ENCODE peak calls at places on chromosome 2, in seven cellular contexts. U is cardiac muscle cell, E is endodermal cell, P is body of pancreas, B is HCT116, Y is foreskin fibroblast, Z is AG04449. S is an unnamed sample.

GRCh38 chr2:6554403-6554802 is 311.3 kb downstream of the CMPK2 start:
- DNase-seq in U (no peak), E (no peak), P (no peak), B (no peak), Y (no peak), Z (no peak), S (no peak)

GRCh38 chr2:214960677-214961076 is 151.2 kb upstream of the BARD1 start:
- DNase-seq in U (no peak), E (no peak), P (no peak), B (no peak), Y (peak), Z (no peak), S (no peak)

GRCh38 chr2:241616168-241617125 is 20.5 kb downstream of the THAP4 start:
- DNase-seq in U (no peak), E (peak), P (no peak), B (no peak), Y (no peak), Z (no peak), S (no peak)

GRCh38 chr2:213152065-213152794 is 818 bp upstream of the IKZF2 start:
- DNase-seq in U (peak), E (peak), P (peak), B (peak), Y (peak), Z (no peak), S (peak)

GRCh38 chr2:63049291-63050185 is 1.1 kb upstream of the OTX1 start:
- DNase-seq in U (no peak), E (peak), P (no peak), B (no peak), Y (peak), Z (no peak), S (no peak)

GRCh38 chr2:234863043-234863934 is 88.5 kb upstream of the SH3BP4 start:
- DNase-seq in U (no peak), E (peak), P (peak), B (peak), Y (peak), Z (no peak), S (no peak)

GRCh38 chr2:443211-443610 is 155.3 kb upstream of the ALKAL2 start:
- DNase-seq in U (no peak), E (no peak), P (no peak), B (no peak), Y (no peak), Z (no peak), S (no peak)

GRCh38 chr2:228628682-228629081 is 447.2 kb upstream of the SPHKAP start:
- DNase-seq in U (no peak), E (no peak), P (no peak), B (no peak), Y (peak), Z (no peak), S (no peak)

GRCh38 chr2:9110893-9111569 is 95.6 kb upstream of the ASAP2 start:
- DNase-seq in U (peak), E (peak), P (no peak), B (no peak), Y (no peak), Z (no peak), S (no peak)

GRCh38 chr2:76760367-76760704 is 761.8 kb downstream of the LRRTM4 start:
- DNase-seq in U (no peak), E (no peak), P (no peak), B (no peak), Y (no peak), Z (no peak), S (no peak)

GRCh38 chr2:234961784-234962183 is 10.0 kb downstream of the SH3BP4 start:
- DNase-seq in U (no peak), E (peak), P (no peak), B (no peak), Y (no peak), Z (no peak), S (no peak)

GRCh38 chr2:110807520-110807919 is 75.1 kb downstream of the ACOXL start:
- DNase-seq in U (no peak), E (no peak), P (no peak), B (no peak), Y (peak), Z (no peak), S (peak)

DNA sequence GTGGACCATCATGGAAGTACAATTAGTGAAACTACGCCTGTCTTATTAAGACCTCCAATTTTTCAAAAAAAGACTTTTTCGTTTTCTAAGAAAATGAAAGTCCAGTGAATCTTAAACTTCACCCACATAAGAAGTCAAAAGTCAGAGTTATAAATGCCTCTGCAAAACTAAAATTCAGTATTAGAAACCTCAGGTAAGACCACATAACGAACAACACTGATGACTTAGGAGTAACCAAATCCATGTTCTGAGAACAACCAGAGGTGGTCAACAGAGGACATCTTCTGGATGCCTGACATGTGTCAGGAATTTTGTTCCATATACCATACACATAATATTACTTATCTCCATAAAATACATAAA is 62.4 kb downstream of the RPL31 start:
- DNase-seq in U (no peak), E (no peak), P (no peak), B (no peak), Y (no peak), Z (no peak), S (no peak)
- H3K4me3 ChIP-seq in U (no peak), E (no peak), P (no peak), B (no peak), Y (no peak), Z (no peak), S (no peak)

DNA sequence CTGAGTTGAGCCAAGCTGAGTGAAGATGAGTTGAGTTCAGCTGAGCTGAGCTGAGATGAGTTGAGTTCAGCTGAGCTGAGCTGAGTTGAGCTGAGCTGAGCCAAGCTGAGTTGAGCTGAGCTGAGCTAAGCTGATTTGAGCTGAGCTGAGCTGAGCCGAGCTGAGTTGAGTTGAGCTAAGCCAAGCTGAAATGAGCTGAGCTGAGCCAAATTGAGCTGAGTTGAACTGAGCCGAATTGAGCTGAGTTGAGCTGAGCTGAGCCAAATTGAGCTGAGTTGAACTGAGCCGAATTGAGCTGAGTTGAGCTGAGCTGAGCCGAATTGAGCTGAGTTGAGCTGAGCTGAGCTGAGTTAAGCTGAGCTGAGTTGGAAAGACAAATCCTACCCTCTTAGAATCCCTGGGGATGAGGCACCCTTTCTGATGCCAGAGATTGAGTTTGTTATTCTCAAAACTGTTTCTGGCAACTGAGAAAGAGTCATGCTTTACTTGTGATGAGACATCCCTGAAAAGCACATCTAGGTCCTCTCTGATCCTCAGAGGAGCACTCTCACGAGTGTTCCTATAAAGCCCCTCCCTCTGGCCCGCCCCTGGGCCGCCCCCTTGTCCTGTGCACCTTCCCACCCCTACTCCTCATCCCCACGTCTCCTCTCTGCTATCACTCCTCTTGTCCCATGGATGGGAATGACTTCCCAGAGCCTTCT is 116.5 kb downstream of the MCFD2 start:
- DNase-seq in U (no peak), E (peak), P (no peak), B (no peak), Y (peak), Z (no peak), S (no peak)
- H3K4me3 ChIP-seq in U (no peak), E (no peak), P (no peak), B (no peak), Y (no peak), Z (no peak), S (no peak)

GRCh38 chr2:68366083-68366560 is 1.0 kb downstream of the PLEK start:
- DNase-seq in U (no peak), E (no peak), P (peak), B (no peak), Y (no peak), Z (no peak), S (no peak)
- H3K4me3 ChIP-seq in U (no peak), E (no peak), P (no peak), B (no peak), Y (no peak), Z (no peak), S (no peak)

GRCh38 chr2:133431289-133431688 is 137.0 kb downstream of the NCKAP5 start:
- DNase-seq in U (no peak), E (no peak), P (no peak), B (no peak), Y (no peak), Z (no peak), S (no peak)

GRCh38 chr2:133438026-133438425 is 130.2 kb downstream of the NCKAP5 start:
- DNase-seq in U (no peak), E (no peak), P (no peak), B (no peak), Y (no peak), Z (no peak), S (no peak)

GRCh38 chr2:133433455-133434451 is 134.5 kb downstream of the NCKAP5 start:
- DNase-seq in U (no peak), E (no peak), P (no peak), B (no peak), Y (no peak), Z (no peak), S (no peak)

GRCh38 chr2:133439281-133439920 is 128.9 kb downstream of the NCKAP5 start:
- DNase-seq in U (no peak), E (no peak), P (no peak), B (no peak), Y (no peak), Z (no peak), S (no peak)

DNA sequence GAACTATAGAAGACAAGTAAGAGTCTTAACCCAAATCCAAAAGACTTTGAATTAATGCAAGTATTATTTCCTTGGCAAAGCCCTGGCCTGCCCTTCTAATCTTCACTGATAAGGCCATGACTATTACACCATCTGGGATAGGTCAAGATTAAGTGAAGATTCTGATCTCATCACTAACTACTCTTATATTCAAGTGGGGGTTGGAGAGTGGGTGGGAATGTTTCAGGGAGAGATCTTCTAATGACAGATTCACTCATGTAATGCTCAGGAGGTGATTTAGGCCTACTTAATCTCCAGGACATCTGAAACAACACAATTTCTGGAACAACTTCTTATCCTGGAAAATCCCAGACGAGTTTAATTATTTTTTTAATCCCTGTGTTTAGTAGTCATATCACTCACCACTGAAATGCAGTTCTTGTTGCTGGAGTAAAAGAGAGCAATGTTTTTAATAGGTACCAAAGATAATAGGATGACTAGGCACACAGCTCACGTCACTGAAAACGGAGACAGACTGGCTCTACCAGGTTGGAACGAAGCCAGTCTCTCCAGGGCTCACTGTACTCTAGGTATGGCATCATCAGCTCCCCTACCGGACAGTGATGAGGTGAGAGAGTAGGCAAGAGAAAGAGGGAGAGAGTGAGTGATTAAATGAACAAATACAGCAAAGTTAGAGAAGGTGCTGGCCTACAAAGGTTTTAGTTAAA is 133.1 kb downstream of the NCKAP5 start:
- DNase-seq in U (no peak), E (no peak), P (peak), B (no peak), Y (no peak), Z (peak), S (peak)
- H3K4me3 ChIP-seq in U (no peak), E (no peak), P (no peak), B (no peak), Y (no peak), Z (no peak), S (no peak)

DNA sequence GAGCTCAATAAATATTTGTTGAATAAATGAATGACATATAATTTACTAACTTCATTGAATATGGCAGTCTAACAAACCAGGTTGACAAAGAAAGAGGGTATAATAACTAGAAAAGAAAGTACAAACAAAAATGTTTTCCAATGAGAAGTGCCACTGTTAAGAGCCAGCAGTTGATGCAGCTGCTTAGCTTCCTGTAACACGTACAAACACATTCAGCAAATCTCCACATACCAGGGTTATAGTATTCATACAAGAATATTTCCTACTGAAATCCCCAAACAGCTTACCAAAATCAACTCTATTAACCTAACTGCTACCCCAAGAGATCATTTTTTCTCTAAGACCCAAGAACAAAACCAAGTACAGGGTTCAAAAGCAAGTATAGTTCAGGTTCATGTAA is 77.7 kb downstream of the THADA start:
- DNase-seq in U (no peak), E (no peak), P (no peak), B (no peak), Y (peak), Z (no peak), S (no peak)
- H3K4me3 ChIP-seq in U (no peak), E (no peak), P (no peak), B (no peak), Y (no peak), Z (no peak), S (no peak)

DNA sequence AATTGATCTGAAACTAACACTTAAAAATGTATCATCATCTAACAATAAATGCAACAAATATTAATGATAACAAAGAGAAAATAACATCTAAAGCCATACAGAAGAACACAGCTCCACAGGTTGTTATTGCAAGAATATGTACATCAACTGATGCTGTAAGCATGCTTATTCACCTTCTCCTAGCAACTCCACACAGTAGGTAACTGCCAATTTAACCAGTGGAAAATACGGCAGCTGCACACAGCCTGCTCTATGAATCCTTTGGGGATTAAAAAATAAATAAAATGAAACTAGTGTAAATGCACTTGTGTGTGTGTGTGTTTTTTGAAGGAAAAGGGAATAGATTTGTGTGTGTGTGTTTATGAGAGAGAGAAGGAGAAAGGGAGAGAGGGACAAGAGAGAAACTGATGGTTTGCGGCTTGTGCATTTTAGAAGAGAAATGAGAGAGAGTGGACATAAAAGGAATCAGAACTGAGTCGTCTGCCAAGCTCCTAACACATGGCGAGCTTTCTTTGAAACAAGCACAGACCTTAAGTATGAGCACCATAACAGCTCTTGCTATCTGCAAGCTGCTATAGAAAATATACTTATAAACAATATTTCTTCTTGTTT is 96.2 kb upstream of the PDE1A start:
- DNase-seq in U (no peak), E (no peak), P (no peak), B (no peak), Y (peak), Z (no peak), S (no peak)
- H3K4me3 ChIP-seq in U (no peak), E (no peak), P (no peak), B (no peak), Y (peak), Z (no peak), S (no peak)

DNA sequence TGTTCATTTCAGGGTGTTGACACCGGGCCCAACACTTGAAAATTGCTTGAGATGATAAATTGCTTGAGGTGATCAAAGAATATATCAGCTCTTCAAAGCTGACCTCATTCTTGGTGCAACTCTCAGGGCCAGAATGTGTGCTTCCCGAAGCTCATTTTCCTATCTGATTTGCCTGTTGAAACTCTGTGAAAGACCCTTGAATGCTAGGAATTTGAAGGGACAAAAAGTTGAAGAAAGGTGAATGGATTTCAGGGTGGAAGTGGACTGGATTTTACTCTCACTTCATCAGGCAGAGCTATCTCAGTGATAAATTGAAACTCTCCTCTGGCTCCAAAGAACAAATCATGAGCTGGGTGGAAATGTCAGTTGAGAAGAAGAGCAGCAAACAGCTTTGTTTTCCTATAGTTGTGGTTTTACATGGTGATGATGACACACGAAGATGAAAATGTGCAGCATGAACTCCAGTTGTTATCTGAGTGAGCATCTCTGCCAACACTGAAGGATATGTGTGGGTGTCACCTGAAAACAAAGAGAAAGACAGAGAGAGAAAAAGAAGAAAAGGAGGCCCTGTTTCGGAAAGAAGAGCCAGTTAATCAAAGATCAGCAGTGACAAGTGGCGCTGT is 34.4 kb downstream of the CD28 start:
- DNase-seq in U (no peak), E (no peak), P (no peak), B (no peak), Y (peak), Z (no peak), S (peak)
- H3K4me3 ChIP-seq in U (no peak), E (no peak), P (no peak), B (no peak), Y (no peak), Z (no peak), S (no peak)

GRCh38 chr2:203880557-203881125 is 13.1 kb downstream of the CTLA4 start:
- DNase-seq in U (no peak), E (peak), P (no peak), B (no peak), Y (no peak), Z (no peak), S (no peak)

GRCh38 chr2:203875471-203875870 is 7.9 kb downstream of the CTLA4 start:
- DNase-seq in U (no peak), E (no peak), P (no peak), B (no peak), Y (no peak), Z (no peak), S (no peak)

GRCh38 chr2:203873921-203874631 is 6.5 kb downstream of the CTLA4 start:
- DNase-seq in U (no peak), E (no peak), P (peak), B (no peak), Y (no peak), Z (no peak), S (no peak)

GRCh38 chr2:203876328-203876727 is 8.8 kb downstream of the CTLA4 start:
- DNase-seq in U (no peak), E (no peak), P (no peak), B (no peak), Y (no peak), Z (no peak), S (no peak)

DNA sequence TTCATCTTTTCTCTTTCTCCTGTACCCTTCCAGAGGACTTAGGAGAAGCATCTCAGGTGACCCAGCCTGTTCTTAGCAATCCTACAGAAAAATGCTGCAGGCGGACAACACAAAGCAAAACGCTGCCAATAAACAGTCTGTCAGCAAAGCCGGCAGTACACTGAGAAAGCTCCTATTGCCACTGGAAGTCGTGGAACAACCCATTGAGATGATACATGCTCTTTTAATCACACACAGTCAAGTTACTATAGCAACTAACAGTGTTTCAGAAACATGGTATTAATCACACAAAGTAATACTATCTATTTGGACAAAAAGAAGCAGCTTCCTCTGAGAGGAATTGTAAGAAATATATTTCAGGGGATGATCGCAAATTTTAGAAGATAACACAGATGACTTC is 10.5 kb downstream of the CTLA4 start:
- DNase-seq in U (no peak), E (no peak), P (no peak), B (no peak), Y (peak), Z (no peak), S (no peak)
- H3K4me3 ChIP-seq in U (no peak), E (no peak), P (no peak), B (no peak), Y (no peak), Z (no peak), S (no peak)

GRCh38 chr2:171143670-171144062 is 17.0 kb downstream of the TLK1 start:
- DNase-seq in U (no peak), E (no peak), P (no peak), B (no peak), Y (no peak), Z (no peak), S (no peak)
- H3K4me3 ChIP-seq in U (no peak), E (no peak), P (no peak), B (no peak), Y (no peak), Z (no peak), S (no peak)